ENCODE peak calls at places on chromosomes 2 and 18, in nine cellular contexts. V is bronchial epithelial cell, J is cardiac muscle cell, B is neural crest cell, Q is fibroblast of mammary gland, H is WERI-Rb-1, Z is astrocyte of the spinal cord, Y is IMR-90, N is cardiac fibroblast. G is an unnamed sample.
A peak's percentile ranks its signal among the peaks of the same experiment; 100 is the strongest.

GRCh38 chr2:124289060-124289459 is 264.0 kb downstream of the CNTNAP5 start:
- DNase-seq in V (no peak), J (no peak), B (no peak), Q (no peak), H (no peak), Z (no peak), Y (no peak), N (no peak), G (no peak)

GRCh38 chr2:68414862-68415261 is 49.8 kb downstream of the PLEK start:
- DNase-seq in V (no peak), J (peak; percentile 85), B (no peak), Q (no peak), H (no peak), Z (no peak), Y (no peak), N (no peak), G (no peak)

GRCh38 chr2:146677280-146677679 is 1167.5 kb upstream of the ACVR2A start:
- DNase-seq in V (peak; percentile 18), J (peak; percentile 1), B (no peak), Q (peak; percentile 4), H (no peak), Z (no peak), Y (peak; percentile 4), N (no peak), G (peak; percentile 17)

GRCh38 chr18:59493019-59493418 is 134.0 kb upstream of the LMAN1 start:
- DNase-seq in V (no peak), J (no peak), B (no peak), Q (no peak), H (no peak), Z (no peak), Y (no peak), N (no peak), G (no peak)

GRCh38 chr2:120399889-120400240 is 53.9 kb downstream of the INHBB start:
- DNase-seq in V (no peak), J (no peak), B (no peak), Q (no peak), H (no peak), Z (no peak), Y (no peak), N (no peak), G (no peak)

GRCh38 chr2:71811157-71811556 is 336.5 kb downstream of the CYP26B1 start:
- DNase-seq in V (no peak), J (no peak), B (no peak), Q (no peak), H (no peak), Z (no peak), Y (no peak), N (no peak), G (no peak)

GRCh38 chr18:32454667-32455066 is 16.0 kb downstream of the GAREM1 start:
- DNase-seq in V (peak; percentile 13), J (no peak), B (no peak), Q (peak; percentile 64), H (no peak), Z (no peak), Y (peak; percentile 9), N (no peak), G (peak; percentile 30)

GRCh38 chr18:13428319-13428718 is 209.8 kb downstream of the LDLRAD4 start:
- DNase-seq in V (no peak), J (no peak), B (no peak), Q (no peak), H (no peak), Z (peak; percentile 52), Y (no peak), N (no peak), G (no peak)

GRCh38 chr2:161746891-161747535 is 122.8 kb downstream of the SLC4A10 start:
- DNase-seq in V (no peak), J (no peak), B (no peak), Q (no peak), H (no peak), Z (no peak), Y (no peak), N (no peak), G (no peak)

GRCh38 chr2:238920601-238921001 is 72.7 kb downstream of the TWIST2 start:
- DNase-seq in V (peak; percentile 9), J (no peak), B (no peak), Q (no peak), H (no peak), Z (no peak), Y (no peak), N (no peak), G (peak; percentile 55)

GRCh38 chr2:125004091-125004800 is 979.2 kb downstream of the CNTNAP5 start:
- DNase-seq in V (peak; percentile 12), J (no peak), B (no peak), Q (no peak), H (no peak), Z (peak; percentile 46), Y (no peak), N (no peak), G (peak; percentile 70)

GRCh38 chr2:37985333-37985732 is 60.2 kb downstream of the RMDN2 start:
- DNase-seq in V (peak; percentile 76), J (no peak), B (no peak), Q (peak; percentile 87), H (no peak), Z (peak; percentile 61), Y (peak; percentile 69), N (peak; percentile 69), G (peak; percentile 76)

GRCh38 chr18:75846321-75846720 is 418.8 kb upstream of the SMIM21 start:
- DNase-seq in V (no peak), J (no peak), B (no peak), Q (no peak), H (no peak), Z (no peak), Y (no peak), N (no peak), G (no peak)

GRCh38 chr18:55158570-55158969 is 199.3 kb upstream of the CCDC68 start:
- DNase-seq in V (no peak), J (no peak), B (no peak), Q (no peak), H (no peak), Z (no peak), Y (no peak), N (no peak), G (no peak)

GRCh38 chr2:61951876-61952275 is 46.4 kb downstream of the COMMD1 start:
- DNase-seq in V (no peak), J (no peak), B (no peak), Q (no peak), H (no peak), Z (no peak), Y (peak; percentile 51), N (no peak), G (no peak)

GRCh38 chr2:43192039-43192438 is 34.4 kb downstream of the ZFP36L2 start:
- DNase-seq in V (no peak), J (no peak), B (no peak), Q (no peak), H (no peak), Z (no peak), Y (no peak), N (no peak), G (no peak)

GRCh38 chr2:51723716-51724115 is 691.8 kb upstream of the NRXN1 start:
- DNase-seq in V (no peak), J (no peak), B (no peak), Q (peak; percentile 38), H (no peak), Z (peak; percentile 46), Y (peak; percentile 36), N (peak; percentile 14), G (peak; percentile 36)

GRCh38 chr2:51722311-51722710 is 690.4 kb upstream of the NRXN1 start:
- DNase-seq in V (peak; percentile 92), J (no peak), B (no peak), Q (peak; percentile 85), H (no peak), Z (peak; percentile 70), Y (peak; percentile 98), N (peak; percentile 15), G (peak; percentile 77)

GRCh38 chr2:51717318-51717717 is 685.4 kb upstream of the NRXN1 start:
- DNase-seq in V (peak; percentile 96), J (no peak), B (no peak), Q (peak; percentile 90), H (no peak), Z (peak; percentile 87), Y (peak; percentile 97), N (peak; percentile 17), G (peak; percentile 76)

GRCh38 chr2:51718881-51719280 is 686.9 kb upstream of the NRXN1 start:
- DNase-seq in V (peak; percentile 88), J (no peak), B (no peak), Q (no peak), H (no peak), Z (no peak), Y (peak; percentile 17), N (no peak), G (peak; percentile 25)

GRCh38 chr2:51720826-51721225 is 688.9 kb upstream of the NRXN1 start:
- DNase-seq in V (no peak), J (no peak), B (no peak), Q (peak; percentile 30), H (no peak), Z (no peak), Y (peak; percentile 13), N (no peak), G (no peak)
- TF ChIP-seq CTCF in V (no peak), J (no peak), B (no peak), Q (no peak), H (no peak), Z (no peak), Y (no peak), N (no peak), G (no peak)

DNA sequence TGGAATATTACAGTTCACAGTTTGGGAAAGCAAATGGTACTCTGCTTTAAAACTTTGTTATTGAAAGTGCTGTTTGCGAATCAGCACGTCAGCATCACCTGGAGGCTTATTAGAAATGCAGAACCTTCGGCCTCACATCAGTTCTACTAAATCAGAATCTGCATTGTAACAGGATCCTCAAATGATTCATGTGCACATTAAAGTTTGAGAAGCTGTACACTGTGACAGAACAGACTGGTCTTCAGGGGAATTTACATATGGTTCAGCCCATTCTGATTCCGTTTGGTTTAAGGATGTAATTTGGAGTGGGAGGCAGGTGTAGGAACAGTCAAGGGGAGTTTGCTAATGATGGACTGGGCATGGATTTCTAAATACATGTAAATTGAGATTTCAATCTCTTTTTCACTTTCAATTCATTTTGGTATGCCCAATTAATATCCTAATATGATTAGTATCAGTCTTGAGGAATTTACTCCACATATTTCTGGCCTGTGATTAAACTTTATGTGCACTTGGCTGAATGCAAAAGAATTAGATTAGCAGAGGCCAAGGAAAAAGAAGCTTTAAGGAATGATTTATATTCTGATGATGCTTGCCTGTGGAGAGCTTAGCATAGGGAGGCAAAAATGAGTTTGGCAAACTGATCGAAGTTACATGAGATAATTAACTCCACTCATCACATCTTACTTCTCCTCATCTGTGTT is 248.7 kb downstream of the XIRP2 start:
- DNase-seq in V (peak; percentile 16), J (no peak), B (no peak), Q (peak; percentile 19), H (no peak), Z (no peak), Y (peak; percentile 28), N (no peak), G (no peak)
- TF ChIP-seq CTCF in V (no peak), J (no peak), B (no peak), Q (no peak), H (no peak), Z (no peak), Y (no peak), N (no peak), G (no peak)

GRCh38 chr2:232843860-232844259 is 26.2 kb upstream of the SNORC start:
- DNase-seq in V (no peak), J (peak; percentile 71), B (no peak), Q (no peak), H (no peak), Z (no peak), Y (no peak), N (no peak), G (no peak)
- TF ChIP-seq CTCF in V (no peak), J (peak; percentile 5), B (peak; percentile 37), Q (no peak), H (no peak), Z (peak; percentile 15), Y (no peak), N (no peak), G (no peak)

GRCh38 chr2:18001671-18002070 is 123.2 kb downstream of the KCNS3 start:
- DNase-seq in V (no peak), J (no peak), B (no peak), Q (no peak), H (no peak), Z (no peak), Y (no peak), N (no peak), G (no peak)
- TF ChIP-seq CTCF in V (no peak), J (no peak), B (peak; percentile 18), Q (peak; percentile 6), H (peak; percentile 26), Z (no peak), Y (no peak), N (no peak), G (peak; percentile 4)

G was measured in MCF 10A.